ENCODE peak calls at places on chromosomes 7 and 10, in ten cellular contexts. V is B cell; O is occipital lobe; H is activated T-helper 2 cell treated with anti-CD3 and anti-CD28 coated beads, Interferon-gamma antibody, Interleukin-2, Interleukin-4, amounts not matched to agents 10 μg/mL and 5 μg/mL and 100 μg/mL, durations not matched to agents 14 hours and 24 hours and 36 hours; J is stimulated activated CD8-positive, alpha-beta memory T cell treated with anti-CD3 and anti-CD28 coated beads, Interleukin-15, amount 100 ng/mL, for 24 hours; D is SK-N-SH; I is H9; N is nucleus accumbens; L is GM23338; W is posterior vena cava. K is an unnamed sample.

GRCh38 chr10:59965899-59966650 is 59.7 kb upstream of the CCDC6 start:
- DNase-seq in V (no peak), H (no peak), O (no peak), N (no peak), L (no peak), I (no peak), W (no peak), J (no peak), D (peak; percentile 42), K (no peak)

GRCh38 chr7:2260820-2261219 is 18.8 kb downstream of the NUDT1 start:
- DNase-seq in L (no peak), J (no peak), V (no peak), D (peak; percentile 90), I (no peak), N (no peak), O (no peak), W (no peak), H (no peak), K (no peak)

GRCh38 chr10:22325272-22325947 is 4.5 kb downstream of the BMI1 start:
- DNase-seq in O (peak; percentile 49), V (peak; percentile 82), L (peak; percentile 95), I (peak; percentile 86), J (no peak), H (peak; percentile 65), N (peak; percentile 52), D (peak; percentile 92), W (peak; percentile 93), K (peak; percentile 66)

GRCh38 chr10:3481496-3481895 is 303.5 kb downstream of the KLF6 start:
- DNase-seq in D (no peak), J (no peak), N (no peak), L (no peak), V (no peak), O (no peak), I (no peak), W (no peak), H (no peak), K (no peak)

GRCh38 chr10:20993387-20994170 is 96.5 kb upstream of the NEBL start:
- DNase-seq in J (no peak), H (no peak), O (no peak), L (no peak), W (no peak), I (no peak), V (no peak), N (no peak), D (no peak), K (no peak)

GRCh38 chr7:147052818-147053217 is 936.2 kb downstream of the CNTNAP2 start:
- DNase-seq in L (no peak), N (no peak), J (no peak), W (no peak), I (no peak), D (peak; percentile 34), H (no peak), V (no peak), O (no peak), K (no peak)

GRCh38 chr10:98920362-98920761 is 315.3 kb downstream of the HPSE2 start:
- DNase-seq in N (no peak), O (no peak), I (no peak), V (no peak), D (no peak), H (no peak), J (no peak), W (no peak), L (no peak), K (no peak)

GRCh38 chr10:110344622-110345021 is 39.9 kb upstream of the SMNDC1 start:
- DNase-seq in H (no peak), D (no peak), J (no peak), N (no peak), O (no peak), V (no peak), I (no peak), L (no peak), W (no peak), K (no peak)

GRCh38 chr7:148803094-148803493 is 81.0 kb downstream of the EZH2 start:
- DNase-seq in I (no peak), L (no peak), W (no peak), J (no peak), D (no peak), H (no peak), O (no peak), V (no peak), N (no peak), K (no peak)

GRCh38 chr7:154676422-154677073 is 326.4 kb downstream of the PAXIP1 start:
- DNase-seq in W (no peak), D (no peak), J (no peak), V (no peak), I (no peak), H (no peak), O (no peak), N (no peak), L (no peak), K (no peak)

GRCh38 chr10:63375859-63376258 is 89.9 kb downstream of the JMJD1C start:
- DNase-seq in D (no peak), V (no peak), L (no peak), H (no peak), I (no peak), J (no peak), W (no peak), N (no peak), O (no peak), K (no peak)

GRCh38 chr10:47421057-47421952 is 37.2 kb upstream of the ZNF488 start:
- DNase-seq in J (no peak), D (no peak), H (no peak), O (no peak), W (peak; percentile 42), V (no peak), N (no peak), L (no peak), I (no peak), K (no peak)

GRCh38 chr10:67883710-67884312 is 645 bp upstream of the SIRT1 start:
- DNase-seq in N (no peak), J (no peak), H (no peak), V (no peak), D (no peak), L (no peak), O (no peak), W (no peak), I (no peak), K (no peak)

GRCh38 chr7:132519936-132520335 is 56.3 kb downstream of the PLXNA4 start:
- DNase-seq in D (no peak), H (no peak), V (no peak), W (no peak), I (no peak), L (no peak), N (no peak), O (no peak), J (no peak), K (no peak)

GRCh38 chr10:93415693-93416092 is 66.4 kb downstream of the MYOF start:
- DNase-seq in I (no peak), O (no peak), W (peak; percentile 5), J (no peak), V (no peak), L (no peak), N (no peak), H (no peak), D (no peak), K (no peak)

GRCh38 chr7:108002726-108003590 is at the start of gene LAMB1:
- DNase-seq in N (no peak), J (no peak), D (peak; percentile 98), O (no peak), L (peak; percentile 87), V (no peak), I (peak; percentile 84), W (peak; percentile 90), H (no peak), K (no peak)

GRCh38 chr7:5296627-5297226 is 14.0 kb downstream of the SLC29A4 start:
- DNase-seq in D (peak; percentile 93), V (peak; percentile 66), W (no peak), H (peak; percentile 73), I (peak; percentile 94), O (no peak), N (no peak), J (peak; percentile 41), L (peak; percentile 87), K (peak; percentile 61)

GRCh38 chr10:4174197-4174596 is 389.2 kb upstream of the KLF6 start:
- DNase-seq in J (no peak), D (peak; percentile 15), I (peak; percentile 68), N (no peak), O (no peak), W (no peak), L (peak; percentile 54), H (no peak), V (no peak), K (no peak)

GRCh38 chr10:74766501-74766900 is 59.9 kb upstream of the KAT6B start:
- DNase-seq in D (no peak), L (no peak), W (no peak), H (no peak), I (no peak), N (no peak), V (no peak), O (no peak), J (no peak), K (no peak)

GRCh38 chr7:102415685-102416225 is 17.6 kb upstream of the ORAI2 start:
- DNase-seq in I (no peak), J (peak; percentile 24), N (no peak), H (peak; percentile 60), L (no peak), D (peak; percentile 61), O (no peak), W (no peak), V (peak; percentile 66), K (peak; percentile 68)

GRCh38 chr10:70228503-70228902 is 4.7 kb downstream of the PPA1 start:
- DNase-seq in N (no peak), L (no peak), V (no peak), O (no peak), J (no peak), I (no peak), H (no peak), W (no peak), D (no peak), K (no peak)

GRCh38 chr7:25028370-25028971 is 48.5 kb upstream of the OSBPL3 start:
- DNase-seq in I (no peak), D (no peak), V (no peak), J (no peak), H (peak; percentile 32), W (no peak), N (no peak), O (no peak), L (no peak), K (peak; percentile 13)

GRCh38 chr10:9149134-9149533 is 1094.6 kb downstream of the GATA3 start:
- DNase-seq in W (no peak), N (no peak), D (peak; percentile 14), I (no peak), L (no peak), H (no peak), J (no peak), O (no peak), V (no peak), K (no peak)

GRCh38 chr10:68001000-68001399 is 74.1 kb downstream of the HERC4 start:
- DNase-seq in V (no peak), H (no peak), L (no peak), W (no peak), D (no peak), O (no peak), J (no peak), I (no peak), N (no peak), K (no peak)

GRCh38 chr7:47314728-47315601 is 266.9 kb downstream of the TNS3 start:
- DNase-seq in W (peak; percentile 86), I (no peak), V (no peak), L (no peak), J (no peak), D (no peak), N (no peak), O (no peak), H (no peak), K (no peak)

GRCh38 chr10:33224251-33224965 is 110.1 kb downstream of the NRP1 start:
- DNase-seq in V (no peak), J (no peak), L (no peak), I (no peak), N (no peak), O (no peak), H (no peak), D (no peak), W (no peak), K (no peak)

GRCh38 chr10:34249634-34250033 is 565.5 kb downstream of the PARD3 start:
- DNase-seq in N (no peak), J (no peak), V (no peak), D (peak; percentile 35), H (no peak), W (no peak), I (peak; percentile 42), O (no peak), L (peak; percentile 63), K (no peak)

GRCh38 chr7:16350634-16351033 is 70.7 kb downstream of the CRPPA start:
- DNase-seq in J (no peak), N (no peak), H (no peak), D (no peak), V (no peak), W (no peak), I (no peak), L (no peak), O (no peak), K (no peak)

K was measured in activated T-helper 1 cell treated with anti-CD3 and anti-CD28 coated beads, Interleukin-12 subunit alpha, Interleukin-12 subunit beta, Interleukin-2, Interleukin-4 antibody, amounts not matched to agents 30 ng/mL and 10 ng/mL and 1 ng/mL, durations not matched to agents 14 hours and 24 hours and 36 hours.